ENCODE peak calls at places on chromosome 21, in four cellular contexts. P is H1, H is K562, O is SK-N-SH. W is an unnamed sample.

GRCh38 chr21:33541105-33541711 is 709 bp downstream of the GART start:
- DNase-seq in P (no peak), H (peak; percentile 75), O (no peak), W (no peak)

GRCh38 chr21:27248791-27249190 is 281.9 kb upstream of the ADAMTS5 start:
- DNase-seq in P (no peak), H (no peak), O (no peak), W (no peak)

GRCh38 chr21:42351626-42352432 is 1.0 kb upstream of the TFF2 start:
- DNase-seq in P (no peak), H (no peak), O (no peak), W (no peak)

GRCh38 chr21:26148071-26148470 is 22.5 kb downstream of the APP start:
- DNase-seq in P (no peak), H (no peak), O (no peak), W (peak; percentile 61)

GRCh38 chr21:25845729-25846256 is 111.0 kb downstream of the GABPA start:
- DNase-seq in P (no peak), H (no peak), O (no peak), W (no peak)

GRCh38 chr21:32604484-32604883 is 7.7 kb downstream of the CFAP298 start:
- DNase-seq in P (peak; percentile 78), H (no peak), O (no peak), W (peak; percentile 87)

GRCh38 chr21:21688877-21689276 is 690.7 kb downstream of the NCAM2 start:
- DNase-seq in P (peak; percentile 56), H (peak; percentile 23), O (peak; percentile 5), W (peak; percentile 61)

GRCh38 chr21:38787461-38788274 is 18.1 kb upstream of the ETS2 start:
- DNase-seq in P (no peak), H (peak; percentile 88), O (no peak), W (no peak)

GRCh38 chr21:41673596-41674335 is 93.1 kb downstream of the RIPK4 start:
- DNase-seq in P (no peak), H (no peak), O (no peak), W (no peak)

GRCh38 chr21:43631411-43632107 is 27.7 kb downstream of the HSF2BP start:
- DNase-seq in P (no peak), H (no peak), O (no peak), W (no peak)

GRCh38 chr21:41751621-41752020 is 15.2 kb downstream of the RIPK4 start:
- DNase-seq in P (no peak), H (no peak), O (no peak), W (no peak)

GRCh38 chr21:19692231-19692630 is 1288.6 kb upstream of the TMPRSS15 start:
- DNase-seq in P (no peak), H (no peak), O (no peak), W (no peak)

GRCh38 chr21:43004926-43005325 is 30.6 kb downstream of the PKNOX1 start:
- DNase-seq in P (no peak), H (no peak), O (no peak), W (no peak)

GRCh38 chr21:42311160-42311559 is 4.0 kb downstream of the TFF3 start:
- DNase-seq in P (no peak), H (no peak), O (no peak), W (no peak)

GRCh38 chr21:33973268-33973667 is 57.7 kb upstream of the ATP5PO start:
- DNase-seq in P (peak; percentile 39), H (no peak), O (no peak), W (no peak)

GRCh38 chr21:33588485-33589335 is at the start of gene DONSON:
- DNase-seq in P (peak; percentile 98), H (peak; percentile 93), O (peak; percentile 99), W (peak; percentile 87)

GRCh38 chr21:42221581-42222345 is 2.8 kb downstream of the ABCG1 start:
- DNase-seq in P (no peak), H (no peak), O (no peak), W (no peak)

GRCh38 chr21:26061437-26061836 is 109.1 kb downstream of the APP start:
- DNase-seq in P (no peak), H (no peak), O (no peak), W (no peak)

GRCh38 chr21:32256873-32257620 is 21.8 kb downstream of the MIS18A start:
- DNase-seq in P (no peak), H (no peak), O (peak; percentile 85), W (no peak)

GRCh38 chr21:30194701-30195299 is 21.1 kb downstream of the CLDN8 start:
- DNase-seq in P (no peak), H (peak; percentile 53), O (peak; percentile 18), W (no peak)

GRCh38 chr21:27795418-27795817 is 828.5 kb upstream of the ADAMTS5 start:
- DNase-seq in P (no peak), H (no peak), O (no peak), W (no peak)

GRCh38 chr21:42474043-42474831 is 21.8 kb downstream of the RSPH1 start:
- DNase-seq in P (no peak), H (no peak), O (peak; percentile 43), W (peak; percentile 27)

GRCh38 chr21:42962360-42963007 is 11.9 kb upstream of the PKNOX1 start:
- DNase-seq in P (no peak), H (no peak), O (no peak), W (no peak)

GRCh38 chr21:39531777-39532333 is 80.1 kb downstream of the SH3BGR start:
- DNase-seq in P (no peak), H (no peak), O (no peak), W (no peak)

GRCh38 chr21:42850866-42851391 is 28.4 kb downstream of the WDR4 start:
- DNase-seq in P (peak; percentile 91), H (peak; percentile 62), O (peak; percentile 64), W (peak; percentile 89)

GRCh38 chr21:32021319-32022027 is 148.7 kb downstream of the HUNK start:
- DNase-seq in P (no peak), H (no peak), O (peak; percentile 39), W (no peak)

GRCh38 chr21:33451634-33452071 is 28.1 kb downstream of the TMEM50B start:
- DNase-seq in P (no peak), H (no peak), O (no peak), W (no peak)

GRCh38 chr21:23401278-23401677 is 2206.0 kb downstream of the MRPL39 start:
- DNase-seq in P (no peak), H (peak; percentile 3), O (peak; percentile 8), W (no peak)

GRCh38 chr21:26082549-26082948 is 88.0 kb downstream of the APP start:
- DNase-seq in P (no peak), H (no peak), O (no peak), W (no peak)

GRCh38 chr21:32233055-32233546 is 45.7 kb downstream of the MIS18A start:
- DNase-seq in P (no peak), H (no peak), O (no peak), W (no peak)

GRCh38 chr21:26769613-26770188 is 75.5 kb downstream of the ADAMTS1 start:
- DNase-seq in P (no peak), H (no peak), O (peak; percentile 40), W (no peak)

DNA sequence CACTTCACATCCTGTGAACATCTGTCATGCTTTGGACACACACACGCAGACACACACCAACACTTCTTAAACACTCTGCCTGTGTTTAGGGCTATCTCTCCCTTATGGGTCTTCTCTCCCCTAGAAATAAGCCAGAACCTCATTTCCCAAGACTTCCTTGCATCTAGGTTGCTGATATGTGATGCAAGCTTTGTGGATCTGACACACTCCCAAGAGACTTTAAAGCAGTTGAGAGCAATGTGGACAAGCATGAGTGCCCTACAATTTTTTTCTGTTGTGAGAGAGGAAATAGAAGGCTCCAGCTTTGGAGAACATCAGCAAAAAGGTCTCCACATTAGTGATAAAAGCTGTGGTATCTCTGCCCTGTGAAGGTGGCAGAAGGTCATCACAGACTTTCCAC is 267.8 kb downstream of the SETD4 start:
- DNase-seq in P (no peak), H (no peak), O (no peak), W (no peak)
- TF ChIP-seq TEAD4 in P (no peak), H (no peak), O (no peak), W (no peak)

GRCh38 chr21:44948426-44949120 is 8.7 kb downstream of the SLX9 start:
- DNase-seq in P (no peak), H (no peak), O (no peak), W (no peak)

GRCh38 chr21:44949161-44950015 is 9.6 kb downstream of the SLX9 start:
- DNase-seq in P (peak; percentile 98), H (peak; percentile 85), O (peak; percentile 95), W (peak; percentile 97)

GRCh38 chr21:44951186-44951915 is 11.5 kb downstream of the SLX9 start:
- DNase-seq in P (no peak), H (no peak), O (no peak), W (no peak)

GRCh38 chr21:44950016-44950326 is 10.1 kb downstream of the SLX9 start:
- DNase-seq in P (no peak), H (no peak), O (no peak), W (no peak)

DNA sequence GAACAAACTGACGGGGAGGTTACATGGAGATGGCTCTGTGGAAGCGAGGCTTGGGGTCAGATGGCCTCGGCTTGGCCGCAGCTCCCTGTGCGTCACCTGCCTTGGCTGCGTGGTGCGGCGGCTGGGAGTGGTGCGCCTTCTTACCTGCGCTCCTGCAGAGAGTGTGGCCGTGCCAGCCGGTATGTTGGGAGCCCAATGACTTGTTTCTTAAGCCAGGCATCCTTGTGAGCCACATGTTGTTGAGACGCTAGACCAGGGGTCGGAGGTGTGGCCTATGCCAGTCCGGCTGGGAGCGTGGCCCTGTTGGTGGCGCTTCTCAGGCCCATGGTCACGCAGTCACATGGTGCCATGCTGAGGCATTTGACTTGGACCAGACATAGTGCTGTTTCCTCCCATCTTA is 10.5 kb downstream of the SLX9 start:
- DNase-seq in P (no peak), H (no peak), O (no peak), W (no peak)
- TF ChIP-seq TEAD4 in P (no peak), H (no peak), O (no peak), W (no peak)

GRCh38 chr21:46425061-46425460 is 33.6 kb upstream of the DIP2A start:
- DNase-seq in P (no peak), H (no peak), O (no peak), W (no peak)
- TF ChIP-seq TEAD4 in P (no peak), H (no peak), O (no peak), W (no peak)

DNA sequence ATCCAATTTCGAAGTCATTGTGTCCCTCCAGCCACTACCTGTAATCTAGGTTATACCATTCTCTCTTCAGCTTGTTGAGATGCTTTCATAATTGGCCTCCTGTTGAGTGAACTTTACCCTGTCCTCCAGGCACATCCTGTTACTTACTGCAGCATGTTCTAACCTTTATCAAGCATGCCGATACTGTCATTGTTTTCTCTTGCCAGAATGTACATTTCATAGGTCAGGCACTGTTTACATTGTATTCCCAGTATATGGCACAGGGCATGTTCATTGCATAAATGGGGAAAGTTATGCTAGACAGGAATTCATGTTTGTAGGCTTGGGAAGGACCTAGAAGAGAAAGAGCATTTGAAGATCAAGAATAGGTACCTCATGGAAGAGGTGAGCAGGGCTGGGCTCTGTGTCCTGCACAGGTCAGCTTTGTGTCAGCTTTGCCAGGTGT is 10.2 kb downstream of the CXADR start:
- DNase-seq in P (no peak), H (no peak), O (no peak), W (no peak)
- TF ChIP-seq TEAD4 in P (no peak), H (no peak), O (no peak), W (no peak)

DNA sequence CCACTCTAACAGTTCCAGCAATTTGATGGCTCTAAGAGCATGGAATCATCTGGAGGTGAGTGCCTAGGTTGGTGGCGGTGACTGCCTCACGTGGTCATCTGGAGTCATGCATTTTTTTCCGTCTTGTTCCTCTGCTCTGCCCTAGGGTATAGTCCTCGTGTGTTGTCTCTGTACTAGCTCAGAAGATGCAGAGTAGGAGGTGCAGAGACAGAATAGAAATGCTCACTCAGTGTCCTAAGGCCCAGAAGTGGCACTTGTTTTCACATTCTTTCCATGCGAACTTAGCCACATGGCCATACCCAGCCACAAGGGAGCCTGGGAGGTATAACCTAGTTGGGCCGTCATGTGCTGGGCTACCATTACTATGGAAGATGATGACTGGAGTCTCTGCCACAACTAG is 30.3 kb downstream of the DYRK1A start:
- DNase-seq in P (no peak), H (no peak), O (no peak), W (no peak)
- TF ChIP-seq TEAD4 in P (no peak), H (no peak), O (no peak), W (no peak)